ENCODE peak calls at places on chromosomes 6 and 20, in four cellular contexts. K is heart left ventricle; V is right atrium auricular region; B is CD8-positive, alpha-beta T cell. M is an unnamed sample.

GRCh38 chr6:50141100-50141499 is 91.4 kb upstream of the DEFB112 start:
- DNase-seq in K (no peak), V (no peak), B (no peak), M (no peak)

GRCh38 chr6:111602481-111603404 is 2.9 kb downstream of the TRAF3IP2 start:
- DNase-seq in K (peak; percentile 54), V (peak; percentile 79), B (no peak), M (no peak)

GRCh38 chr20:52410182-52410647 is 218.6 kb upstream of the ZFP64 start:
- DNase-seq in K (no peak), V (no peak), B (peak; percentile 37), M (no peak)

GRCh38 chr6:170091000-170091638 is 199.8 kb downstream of the DLL1 start:
- DNase-seq in K (peak; percentile 7), V (no peak), B (no peak), M (no peak)

GRCh38 chr20:46057856-46058655 is 29.0 kb downstream of the SLC12A5 start:
- DNase-seq in K (peak; percentile 38), V (peak; percentile 64), B (no peak), M (no peak)

GRCh38 chr6:26022166-26022510 is 59.5 kb downstream of the TRIM38 start:
- DNase-seq in K (peak; percentile 72), V (peak; percentile 89), B (no peak), M (peak; percentile 65)

GRCh38 chr6:447381-448165 is 56.0 kb downstream of the IRF4 start:
- DNase-seq in K (no peak), V (no peak), B (no peak), M (no peak)

GRCh38 chr20:47686545-47686944 is 98.7 kb downstream of the SULF2 start:
- DNase-seq in K (no peak), V (no peak), B (no peak), M (no peak)

GRCh38 chr6:133746417-133746770 is 142.5 kb upstream of the TCF21 start:
- DNase-seq in K (no peak), V (no peak), B (no peak), M (no peak)

GRCh38 chr6:25239059-25239458 is 40.1 kb upstream of the CARMIL1 start:
- DNase-seq in K (no peak), V (no peak), B (no peak), M (no peak)

GRCh38 chr6:684831-685636 is 7.9 kb downstream of the EXOC2 start:
- DNase-seq in K (no peak), V (no peak), B (no peak), M (no peak)

GRCh38 chr20:58349586-58349985 is 39.4 kb upstream of the VAPB start:
- DNase-seq in K (no peak), V (no peak), B (no peak), M (no peak)

GRCh38 chr6:12635375-12635774 is 81.2 kb upstream of the PHACTR1 start:
- DNase-seq in K (no peak), V (no peak), B (no peak), M (no peak)

GRCh38 chr6:12640438-12640837 is 76.1 kb upstream of the PHACTR1 start:
- DNase-seq in K (no peak), V (no peak), B (no peak), M (no peak)

GRCh38 chr6:12635813-12636212 is 80.8 kb upstream of the PHACTR1 start:
- DNase-seq in K (no peak), V (no peak), B (no peak), M (no peak)

GRCh38 chr6:12637960-12638641 is 78.5 kb upstream of the PHACTR1 start:
- DNase-seq in K (peak; percentile 30), V (no peak), B (no peak), M (peak; percentile 34)

DNA sequence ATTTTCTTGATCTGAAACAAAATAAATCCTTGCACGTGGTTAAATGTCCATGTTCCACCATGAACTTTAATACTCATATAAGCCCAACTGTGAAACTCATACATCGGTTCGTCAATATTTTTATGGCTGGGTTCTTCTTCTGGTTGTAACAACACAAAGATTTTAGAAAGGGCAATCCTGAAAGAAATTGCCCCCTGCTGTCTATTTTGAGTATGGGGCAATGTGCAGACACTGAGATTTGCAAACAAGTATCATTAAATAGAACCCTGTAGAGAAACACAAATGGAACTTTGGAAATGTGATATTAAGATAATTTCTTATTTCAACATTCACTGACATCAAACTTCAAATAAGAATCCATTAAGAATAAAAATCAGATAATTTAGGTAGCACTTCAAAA is 80.2 kb upstream of the PHACTR1 start:
- DNase-seq in K (no peak), V (no peak), B (no peak), M (no peak)
- TF ChIP-seq CTCF in K (no peak), V (no peak), B (no peak), M (peak; percentile 22)

DNA sequence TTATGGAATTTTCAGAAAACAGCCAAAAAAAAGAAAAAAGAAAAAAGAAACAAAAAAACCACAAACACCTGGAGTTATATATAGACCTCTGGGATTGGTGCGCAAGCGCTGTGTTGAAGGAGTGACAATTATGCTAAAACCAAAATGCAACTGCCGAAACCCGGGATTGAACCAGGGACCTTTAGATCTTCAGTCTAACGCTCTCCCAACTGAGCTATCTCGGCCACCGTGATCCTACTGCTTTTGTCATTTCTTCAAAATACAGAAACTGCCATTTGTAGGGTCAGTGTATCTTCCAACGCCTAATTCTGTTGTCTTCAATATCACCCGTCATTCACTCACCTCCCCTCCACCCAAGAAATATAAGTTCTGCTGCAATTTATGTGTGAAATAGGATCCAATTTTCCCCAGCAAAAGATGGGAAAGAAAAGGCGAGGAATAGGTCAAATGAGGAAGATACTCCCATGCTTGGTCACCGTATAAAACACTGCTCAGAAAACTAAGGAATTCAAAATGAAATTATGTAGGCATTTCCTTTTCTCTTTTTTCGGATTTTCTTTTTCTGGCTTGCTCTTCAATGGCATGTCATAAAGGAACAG is 116.0 kb downstream of the TRIM27 start:
- DNase-seq in K (no peak), V (no peak), B (no peak), M (peak; percentile 70)
- H3K27me3 ChIP-seq in K (peaks cover 30% of the 10 kb centered on the region), V (peaks cover 34% of the 10 kb centered on the region), B (peaks cover 70% of the 10 kb centered on the region), M (peaks cover 10% of the 10 kb centered on the region)

GRCh38 chr20:33897313-33897912 is 86.3 kb downstream of the CHMP4B start:
- DNase-seq in K (no peak), V (no peak), B (no peak), M (peak; percentile 38)
- TF ChIP-seq CTCF in K (no peak), V (no peak), B (no peak), M (peak; percentile 62)

GRCh38 chr20:2578430-2579192 is 42.2 kb downstream of the TMC2 start:
- DNase-seq in K (no peak), V (no peak), B (no peak), M (peak; percentile 32)

GRCh38 chr20:2575682-2576081 is 39.3 kb downstream of the TMC2 start:
- DNase-seq in K (no peak), V (no peak), B (no peak), M (no peak)

GRCh38 chr20:2576317-2576727 is 39.9 kb downstream of the TMC2 start:
- DNase-seq in K (no peak), V (no peak), B (no peak), M (peak; percentile 89)
- H3K27me3 ChIP-seq in K (no peaks in the 10 kb centered on the region), V (no peaks in the 10 kb centered on the region), B (peaks cover 16% of the 10 kb centered on the region), M (no peaks in the 10 kb centered on the region)